ENCODE peak calls at places on chromosomes 7 and 10, in five cellular contexts. C is HepG2, E is H1, Y is GM12878, L is NT2/D1. R is an unnamed sample.

GRCh38 chr10:34815174-34816066 is at the start of gene PARD3:
- DNase-seq in Y (no peak), L (no peak), C (peak), E (no peak), R (peak)

GRCh38 chr7:138538518-138538917 is 78.5 kb downstream of the TRIM24 start:
- DNase-seq in C (no peak), L (no peak), Y (no peak), E (no peak), R (no peak)

GRCh38 chr7:101565601-101566209 is 63.4 kb downstream of the MYL10 start:
- DNase-seq in E (no peak), C (no peak), Y (no peak), L (no peak), R (no peak)

GRCh38 chr7:139895141-139895829 is 66.2 kb downstream of the TBXAS1 start:
- DNase-seq in Y (no peak), L (no peak), C (no peak), E (no peak), R (no peak)

GRCh38 chr10:6333086-6333485 is 130.4 kb downstream of the PFKFB3 start:
- DNase-seq in E (no peak), Y (no peak), C (no peak), L (no peak), R (no peak)

GRCh38 chr7:27102578-27103442 is at the start of gene HOXA2:
- DNase-seq in C (no peak), E (no peak), L (no peak), Y (no peak), R (no peak)

GRCh38 chr10:61136151-61136550 is 192.2 kb upstream of the RHOBTB1 start:
- DNase-seq in L (no peak), Y (no peak), E (no peak), C (peak), R (no peak)

GRCh38 chr7:11831727-11832495 is at the start of gene THSD7A:
- DNase-seq in Y (no peak), E (peak), C (peak), L (peak), R (peak)

GRCh38 chr10:4944751-4945280 is 18.4 kb upstream of the AKR1C1 start:
- DNase-seq in C (no peak), L (peak), E (no peak), Y (no peak), R (no peak)

GRCh38 chr10:17199351-17199804 is 2.1 kb downstream of the TRDMT1 start:
- DNase-seq in E (no peak), C (no peak), Y (no peak), L (no peak), R (peak)

GRCh38 chr10:2650328-2650727 is 417.0 kb upstream of the PFKP start:
- DNase-seq in C (no peak), Y (no peak), L (no peak), E (no peak), R (no peak)

GRCh38 chr7:135486258-135486657 is 23.6 kb downstream of the CNOT4 start:
- DNase-seq in L (no peak), E (no peak), C (no peak), Y (no peak), R (no peak)

GRCh38 chr7:24714676-24715010 is 42.6 kb downstream of the GSDME start:
- DNase-seq in C (no peak), E (no peak), Y (no peak), L (no peak), R (no peak)

GRCh38 chr7:50264908-50265307 is 39.6 kb upstream of the IKZF1 start:
- DNase-seq in Y (no peak), L (no peak), C (no peak), E (no peak), R (no peak)

GRCh38 chr10:88073676-88074075 is 210.3 kb downstream of the PTEN start:
- DNase-seq in E (no peak), L (no peak), C (no peak), Y (no peak), R (no peak)

GRCh38 chr7:14293434-14293833 is 304.0 kb upstream of the ETV1 start:
- DNase-seq in L (no peak), Y (no peak), C (no peak), E (no peak), R (no peak)

GRCh38 chr10:79002336-79002735 is 66.4 kb upstream of the ZMIZ1 start:
- DNase-seq in E (no peak), L (no peak), C (no peak), Y (no peak), R (no peak)

GRCh38 chr10:1579141-1579491 is 158.2 kb downstream of the ADARB2 start:
- DNase-seq in C (no peak), L (no peak), E (no peak), Y (no peak), R (no peak)

GRCh38 chr7:54778166-54778565 is 19.2 kb upstream of the SEC61G start:
- DNase-seq in Y (no peak), C (no peak), L (no peak), E (no peak), R (no peak)

GRCh38 chr7:2709553-2710165 is 21.7 kb downstream of the AMZ1 start:
- DNase-seq in L (peak), Y (peak), E (peak), C (peak), R (peak)

GRCh38 chr10:78524342-78524741 is 490.7 kb downstream of the RPS24 start:
- DNase-seq in L (no peak), Y (no peak), C (no peak), E (no peak), R (no peak)

GRCh38 chr7:4549681-4550080 is 132.4 kb upstream of the FOXK1 start:
- DNase-seq in L (no peak), Y (no peak), C (no peak), E (no peak), R (no peak)

GRCh38 chr7:139232377-139232717 is 1.3 kb downstream of the UBN2 start:
- DNase-seq in L (no peak), E (no peak), Y (no peak), C (no peak), R (no peak)

GRCh38 chr10:70355234-70356021 is 27.0 kb downstream of the LRRC20 start:
- DNase-seq in C (no peak), L (no peak), E (no peak), Y (peak), R (no peak)

GRCh38 chr7:15049157-15049556 is 146.6 kb upstream of the DGKB start:
- DNase-seq in E (no peak), L (no peak), Y (no peak), C (no peak), R (no peak)

GRCh38 chr10:99681553-99681952 is 22.2 kb downstream of the ENTPD7 start:
- DNase-seq in L (no peak), Y (no peak), E (no peak), C (no peak), R (no peak)

GRCh38 chr7:148625342-148625741 is 34.8 kb downstream of the C7orf33 start:
- DNase-seq in Y (no peak), C (no peak), L (no peak), E (no peak), R (no peak)

GRCh38 chr7:26348987-26349809 is 57.5 kb downstream of the SNX10 start:
- DNase-seq in E (no peak), L (no peak), C (no peak), Y (no peak), R (no peak)

GRCh38 chr7:148921806-148922205 is 37.7 kb upstream of the EZH2 start:
- DNase-seq in Y (no peak), C (no peak), L (no peak), E (no peak), R (no peak)

GRCh38 chr7:39421661-39422060 is 144.5 kb upstream of the YAE1 start:
- DNase-seq in Y (no peak), L (no peak), C (no peak), E (no peak), R (no peak)

DNA sequence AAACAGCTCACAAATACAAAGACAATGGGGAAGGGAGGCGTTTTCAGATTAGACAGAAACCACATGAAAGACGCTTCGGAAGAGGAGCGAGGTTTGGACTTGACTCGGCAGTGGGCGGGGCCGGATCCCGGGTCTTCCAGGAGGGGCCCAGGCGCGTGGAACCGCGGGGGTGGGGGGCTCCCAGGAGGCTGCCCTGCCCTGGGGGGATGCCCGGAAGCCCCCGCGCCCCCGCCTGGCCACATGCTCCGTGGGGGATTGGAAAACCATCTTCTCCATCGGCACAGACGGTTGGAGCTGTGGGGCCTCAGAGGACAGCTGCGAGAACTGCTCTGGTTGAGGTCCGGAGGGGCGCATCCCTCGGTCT is 186.0 kb upstream of the SHH start:
- DNase-seq in E (no peak), C (no peak), L (no peak), Y (no peak), R (no peak)
- TF ChIP-seq SUZ12 in E (no peak), C (no peak), L (no peak), Y (no peak), R (no peak)

DNA sequence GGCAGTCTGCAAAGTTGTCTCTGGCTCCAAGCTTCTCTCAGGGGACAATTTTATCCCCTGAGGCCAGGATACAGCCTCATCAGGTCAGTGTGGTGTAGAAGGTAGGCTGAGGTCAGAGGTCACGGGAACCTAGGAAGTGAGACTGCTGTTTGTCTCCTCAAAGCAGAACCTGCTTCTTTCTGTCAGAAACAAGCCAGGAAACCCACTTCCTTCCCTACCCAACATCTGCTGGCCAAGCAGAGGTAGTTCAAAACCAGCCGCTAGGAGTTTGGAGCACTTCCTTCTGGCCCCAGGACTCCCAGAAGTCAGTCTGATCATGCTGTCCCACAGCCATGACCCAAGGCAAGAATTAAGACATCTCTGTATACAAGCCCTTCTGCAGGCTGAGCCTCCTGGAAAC is 12.2 kb downstream of the CLRN3 start:
- DNase-seq in Y (no peak), L (no peak), E (no peak), C (no peak), R (no peak)
- TF ChIP-seq SUZ12 in Y (no peak), L (no peak), E (no peak), C (no peak), R (no peak)

GRCh38 chr7:92665926-92666325 is 75.7 kb upstream of the FAM133B start:
- DNase-seq in Y (no peak), C (no peak), L (no peak), E (no peak), R (no peak)

GRCh38 chr7:92670204-92670851 is 80.1 kb upstream of the FAM133B start:
- DNase-seq in L (no peak), Y (no peak), C (no peak), E (no peak), R (no peak)

GRCh38 chr7:92668564-92668963 is 78.4 kb upstream of the FAM133B start:
- DNase-seq in Y (no peak), L (no peak), E (no peak), C (no peak), R (no peak)

GRCh38 chr7:92669616-92670153 is 79.5 kb upstream of the FAM133B start:
- DNase-seq in L (no peak), E (no peak), Y (no peak), C (no peak), R (no peak)

DNA sequence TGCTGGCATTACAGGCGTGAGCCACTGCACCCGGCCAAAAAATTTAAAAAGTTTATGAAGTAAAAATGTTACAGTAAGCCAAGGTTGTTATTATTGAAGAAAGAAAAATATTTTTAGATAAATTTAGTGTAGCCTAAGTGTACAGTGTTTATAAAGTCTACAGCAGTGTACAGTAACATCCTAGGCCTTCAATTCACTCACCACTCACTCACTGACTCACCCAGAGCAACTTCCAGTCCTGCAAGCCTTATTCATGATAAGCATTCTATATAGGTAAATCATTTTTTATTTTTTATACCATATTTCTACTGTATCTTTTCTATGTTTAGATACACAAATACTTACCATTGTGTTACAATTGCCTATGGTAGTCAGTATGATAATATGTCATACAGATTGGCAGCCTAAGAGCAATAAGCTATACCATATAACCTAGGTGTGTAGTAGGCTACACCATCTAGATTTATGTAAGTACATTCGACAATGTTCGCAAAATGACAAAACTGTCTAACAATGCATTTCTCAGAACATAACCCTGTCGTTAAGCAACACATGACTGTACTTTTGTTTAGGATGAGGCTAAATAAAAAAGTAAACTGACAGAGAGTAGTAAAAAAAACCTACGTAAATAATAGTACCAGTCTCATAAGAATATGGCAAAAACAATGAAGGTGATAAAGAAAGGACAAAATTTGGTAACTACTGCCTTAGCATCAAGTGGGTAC is 77.8 kb upstream of the FAM133B start:
- DNase-seq in L (no peak), C (no peak), E (no peak), Y (no peak), R (no peak)
- TF ChIP-seq SUZ12 in L (no peak), C (no peak), E (no peak), Y (no peak), R (no peak)

GRCh38 chr7:1054438-1055083 is 10.2 kb downstream of the GPR146 start:
- DNase-seq in C (no peak), E (no peak), Y (no peak), L (no peak), R (no peak)

GRCh38 chr7:1056006-1056784 is 11.8 kb downstream of the GPR146 start:
- DNase-seq in L (no peak), C (no peak), E (no peak), Y (no peak), R (no peak)

GRCh38 chr7:1055491-1056005 is 11.2 kb downstream of the GPR146 start:
- DNase-seq in L (no peak), Y (no peak), E (no peak), C (no peak), R (no peak)

GRCh38 chr7:1053816-1054370 is 9.5 kb downstream of the GPR146 start:
- DNase-seq in E (no peak), C (no peak), Y (no peak), L (no peak), R (no peak)

GRCh38 chr7:1055084-1055450 is 10.7 kb downstream of the GPR146 start:
- DNase-seq in L (no peak), Y (no peak), C (no peak), E (no peak), R (peak)
- TF ChIP-seq SUZ12 in L (no peak), Y (no peak), C (no peak), E (no peak), R (no peak)

GRCh38 chr10:33253411-33253810 is 81.1 kb downstream of the NRP1 start:
- DNase-seq in E (no peak), Y (no peak), C (no peak), L (no peak), R (no peak)

GRCh38 chr10:33249659-33250058 is 84.8 kb downstream of the NRP1 start:
- DNase-seq in C (no peak), E (no peak), L (no peak), Y (no peak), R (no peak)

GRCh38 chr10:33254556-33255160 is 79.8 kb downstream of the NRP1 start:
- DNase-seq in E (no peak), L (no peak), C (peak), Y (no peak), R (no peak)

GRCh38 chr10:33252794-33253203 is 81.7 kb downstream of the NRP1 start:
- DNase-seq in C (peak), L (no peak), E (no peak), Y (no peak), R (no peak)

DNA sequence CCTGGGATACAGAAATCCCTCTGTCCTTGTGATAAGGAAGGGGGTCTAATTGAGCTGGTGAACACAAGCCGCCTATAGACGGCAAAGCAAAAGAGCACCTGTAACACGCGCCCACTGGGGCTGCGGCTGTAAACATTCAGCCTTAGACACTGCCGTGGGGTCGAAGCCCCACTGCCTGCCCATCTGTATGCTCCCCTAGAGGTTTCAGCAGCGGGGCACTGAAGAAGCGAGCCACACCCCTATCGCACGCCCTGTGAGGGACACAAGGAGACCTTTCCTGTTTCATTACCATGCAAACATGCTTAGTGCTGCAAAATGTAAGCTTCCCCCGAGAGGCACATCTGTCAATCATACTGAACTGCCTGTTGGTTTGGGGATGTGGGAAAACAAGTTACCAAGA is 82.1 kb downstream of the NRP1 start:
- DNase-seq in C (no peak), L (no peak), E (no peak), Y (no peak), R (no peak)
- TF ChIP-seq SUZ12 in C (no peak), L (no peak), E (no peak), Y (no peak), R (no peak)

R was measured in HEK293T.